ENCODE peak calls at places on chromosome 9, in four cellular contexts. W, J, Y and Z are unnamed samples.

GRCh38 chr9:86955554-86955953 is 8.2 kb upstream of the GAS1 start:
- DNase-seq in Y (no peak), W (no peak), J (no peak), Z (no peak)

GRCh38 chr9:137669261-137669672 is 50.5 kb downstream of the EHMT1 start:
- DNase-seq in W (no peak), Y (no peak), J (no peak), Z (no peak)

GRCh38 chr9:123933401-123933800 is 3.5 kb upstream of the DENND1A start:
- DNase-seq in J (peak), Y (peak), W (peak), Z (no peak)

GRCh38 chr9:87054999-87055686 is 107.8 kb upstream of the GAS1 start:
- DNase-seq in W (no peak), Y (no peak), J (no peak), Z (no peak)

GRCh38 chr9:117714282-117714681 is 10.1 kb downstream of the TLR4 start:
- DNase-seq in W (no peak), Y (no peak), J (no peak), Z (no peak)

GRCh38 chr9:13431137-13431536 is 151.6 kb upstream of the MPDZ start:
- DNase-seq in W (no peak), Y (no peak), J (no peak), Z (peak)

GRCh38 chr9:37550781-37551180 is 25.4 kb downstream of the FBXO10 start:
- DNase-seq in Y (peak), J (no peak), W (peak), Z (no peak)

GRCh38 chr9:126721531-126722098 is 83.2 kb upstream of the ZBTB43 start:
- DNase-seq in W (no peak), Y (no peak), J (no peak), Z (no peak)

GRCh38 chr9:31415184-31415583 is 969.3 kb upstream of the ACO1 start:
- DNase-seq in W (no peak), Y (no peak), J (no peak), Z (no peak)

GRCh38 chr9:38117646-38118045 is 48.6 kb upstream of the SHB start:
- DNase-seq in W (no peak), J (no peak), Y (no peak), Z (no peak)

GRCh38 chr9:91809581-91810285 is 140.3 kb downstream of the ROR2 start:
- DNase-seq in W (peak), J (no peak), Y (peak), Z (no peak)

GRCh38 chr9:134496413-134497282 is 145.0 kb upstream of the COL5A1 start:
- DNase-seq in W (peak), J (no peak), Y (peak), Z (no peak)

GRCh38 chr9:126150411-126151030 is 176.1 kb upstream of the MVB12B start:
- DNase-seq in J (no peak), Y (no peak), W (no peak), Z (no peak)

GRCh38 chr9:13770956-13771355 is 491.5 kb upstream of the MPDZ start:
- DNase-seq in W (no peak), J (no peak), Y (no peak), Z (no peak)

GRCh38 chr9:128895556-128895955 is 13.6 kb downstream of the LRRC8A start:
- DNase-seq in W (no peak), Y (no peak), J (no peak), Z (no peak)